ENCODE peak calls at places on chromosomes 4 and X, in eight cellular contexts. One of them, this sample, is unnamed.

GRCh38 chrX:152601848-152602616 is 35.7 kb upstream of the GABRQ start:
- DNase-seq in caudate nucleus: no peak
- DNase-seq in mucosa of gallbladder: no peak
- DNase-seq in heart right ventricle: no peak
- DNase-seq in naive thymus-derived CD4-positive, alpha-beta T cell: no peak
- DNase-seq in endothelial cell of umbilical vein: no peak
- DNase-seq in Caco-2: no peak
- DNase-seq in GM12865: peak; percentile 13
- DNase-seq in this sample: no peak

GRCh38 chr4:173171098-173171497 is 2.5 kb downstream of the GALNT7 start:
- DNase-seq in caudate nucleus: no peak
- DNase-seq in mucosa of gallbladder: no peak
- DNase-seq in heart right ventricle: no peak
- DNase-seq in naive thymus-derived CD4-positive, alpha-beta T cell: no peak
- DNase-seq in endothelial cell of umbilical vein: peak; percentile 46
- DNase-seq in Caco-2: no peak
- DNase-seq in GM12865: no peak
- DNase-seq in this sample: peak; percentile 58

GRCh38 chrX:137031517-137032377 is 2.0 kb downstream of the GPR101 start:
- DNase-seq in caudate nucleus: no peak
- DNase-seq in mucosa of gallbladder: no peak
- DNase-seq in heart right ventricle: peak; percentile 20
- DNase-seq in naive thymus-derived CD4-positive, alpha-beta T cell: peak; percentile 37
- DNase-seq in endothelial cell of umbilical vein: peak; percentile 7
- DNase-seq in Caco-2: no peak
- DNase-seq in GM12865: peak; percentile 69
- DNase-seq in this sample: peak; percentile 19

GRCh38 chrX:68090266-68090665 is 343.0 kb downstream of the OPHN1 start:
- DNase-seq in caudate nucleus: no peak
- DNase-seq in mucosa of gallbladder: no peak
- DNase-seq in heart right ventricle: no peak
- DNase-seq in naive thymus-derived CD4-positive, alpha-beta T cell: no peak
- DNase-seq in endothelial cell of umbilical vein: no peak
- DNase-seq in Caco-2: no peak
- DNase-seq in GM12865: no peak
- DNase-seq in this sample: no peak

GRCh38 chr4:101807351-101807750 is 16.8 kb downstream of the BANK1 start:
- DNase-seq in caudate nucleus: no peak
- DNase-seq in mucosa of gallbladder: no peak
- DNase-seq in heart right ventricle: no peak
- DNase-seq in naive thymus-derived CD4-positive, alpha-beta T cell: no peak
- DNase-seq in endothelial cell of umbilical vein: no peak
- DNase-seq in Caco-2: no peak
- DNase-seq in GM12865: no peak
- DNase-seq in this sample: no peak

GRCh38 chr4:175874290-175874689 is 62.2 kb upstream of the GPM6A start:
- DNase-seq in caudate nucleus: no peak
- DNase-seq in mucosa of gallbladder: no peak
- DNase-seq in heart right ventricle: no peak
- DNase-seq in naive thymus-derived CD4-positive, alpha-beta T cell: no peak
- DNase-seq in endothelial cell of umbilical vein: no peak
- DNase-seq in Caco-2: no peak
- DNase-seq in GM12865: no peak
- DNase-seq in this sample: no peak

GRCh38 chr4:101171747-101172146 is 175.6 kb downstream of the PPP3CA start:
- DNase-seq in caudate nucleus: no peak
- DNase-seq in mucosa of gallbladder: no peak
- DNase-seq in heart right ventricle: no peak
- DNase-seq in naive thymus-derived CD4-positive, alpha-beta T cell: no peak
- DNase-seq in endothelial cell of umbilical vein: peak; percentile 46
- DNase-seq in Caco-2: no peak
- DNase-seq in GM12865: no peak
- DNase-seq in this sample: no peak

GRCh38 chr4:80321776-80322175 is 13.8 kb upstream of the CFAP299 start:
- DNase-seq in caudate nucleus: no peak
- DNase-seq in mucosa of gallbladder: no peak
- DNase-seq in heart right ventricle: no peak
- DNase-seq in naive thymus-derived CD4-positive, alpha-beta T cell: no peak
- DNase-seq in endothelial cell of umbilical vein: no peak
- DNase-seq in Caco-2: no peak
- DNase-seq in GM12865: no peak
- DNase-seq in this sample: no peak

GRCh38 chrX:46597208-46597607 is 23.6 kb downstream of the CHST7 start:
- DNase-seq in caudate nucleus: no peak
- DNase-seq in mucosa of gallbladder: no peak
- DNase-seq in heart right ventricle: no peak
- DNase-seq in naive thymus-derived CD4-positive, alpha-beta T cell: no peak
- DNase-seq in endothelial cell of umbilical vein: no peak
- DNase-seq in Caco-2: no peak
- DNase-seq in GM12865: no peak
- DNase-seq in this sample: no peak

GRCh38 chr4:15765306-15765705 is 12.8 kb upstream of the CD38 start:
- DNase-seq in caudate nucleus: no peak
- DNase-seq in mucosa of gallbladder: no peak
- DNase-seq in heart right ventricle: no peak
- DNase-seq in naive thymus-derived CD4-positive, alpha-beta T cell: no peak
- DNase-seq in endothelial cell of umbilical vein: no peak
- DNase-seq in Caco-2: no peak
- DNase-seq in GM12865: no peak
- DNase-seq in this sample: peak; percentile 35

GRCh38 chrX:11185861-11186260 is 74.7 kb downstream of the HCCS start:
- DNase-seq in caudate nucleus: no peak
- DNase-seq in mucosa of gallbladder: no peak
- DNase-seq in heart right ventricle: no peak
- DNase-seq in naive thymus-derived CD4-positive, alpha-beta T cell: no peak
- DNase-seq in endothelial cell of umbilical vein: no peak
- DNase-seq in Caco-2: no peak
- DNase-seq in GM12865: no peak
- DNase-seq in this sample: no peak

GRCh38 chr4:156472624-156473023 is 499.0 kb downstream of the PDGFC start:
- DNase-seq in caudate nucleus: no peak
- DNase-seq in mucosa of gallbladder: no peak
- DNase-seq in heart right ventricle: no peak
- DNase-seq in naive thymus-derived CD4-positive, alpha-beta T cell: no peak
- DNase-seq in endothelial cell of umbilical vein: no peak
- DNase-seq in Caco-2: no peak
- DNase-seq in GM12865: peak; percentile 14
- DNase-seq in this sample: no peak

GRCh38 chr4:155008389-155008788 is 200.0 kb upstream of the NPY2R start:
- DNase-seq in caudate nucleus: no peak
- DNase-seq in mucosa of gallbladder: no peak
- DNase-seq in heart right ventricle: no peak
- DNase-seq in naive thymus-derived CD4-positive, alpha-beta T cell: no peak
- DNase-seq in endothelial cell of umbilical vein: no peak
- DNase-seq in Caco-2: no peak
- DNase-seq in GM12865: no peak
- DNase-seq in this sample: no peak

GRCh38 chrX:54808109-54808604 is 612 bp downstream of the MAGED2 start:
- DNase-seq in caudate nucleus: peak; percentile 67
- DNase-seq in mucosa of gallbladder: peak; percentile 51
- DNase-seq in heart right ventricle: peak; percentile 77
- DNase-seq in naive thymus-derived CD4-positive, alpha-beta T cell: no peak
- DNase-seq in endothelial cell of umbilical vein: peak; percentile 58
- DNase-seq in Caco-2: no peak
- DNase-seq in GM12865: no peak
- DNase-seq in this sample: no peak

GRCh38 chrX:136627381-136627780 is 20.6 kb upstream of the CD40LG start:
- DNase-seq in caudate nucleus: no peak
- DNase-seq in mucosa of gallbladder: no peak
- DNase-seq in heart right ventricle: no peak
- DNase-seq in naive thymus-derived CD4-positive, alpha-beta T cell: peak; percentile 25
- DNase-seq in endothelial cell of umbilical vein: no peak
- DNase-seq in Caco-2: no peak
- DNase-seq in GM12865: no peak
- DNase-seq in this sample: no peak

GRCh38 chrX:134975516-134975915 is 15.3 kb upstream of the SMIM10 start:
- DNase-seq in caudate nucleus: no peak
- DNase-seq in mucosa of gallbladder: no peak
- DNase-seq in heart right ventricle: no peak
- DNase-seq in naive thymus-derived CD4-positive, alpha-beta T cell: no peak
- DNase-seq in endothelial cell of umbilical vein: no peak
- DNase-seq in Caco-2: no peak
- DNase-seq in GM12865: no peak
- DNase-seq in this sample: no peak

GRCh38 chr4:143482753-143483362 is 30.6 kb upstream of the SMARCA5 start:
- DNase-seq in caudate nucleus: no peak
- DNase-seq in mucosa of gallbladder: peak; percentile 24
- DNase-seq in heart right ventricle: no peak
- DNase-seq in naive thymus-derived CD4-positive, alpha-beta T cell: no peak
- DNase-seq in endothelial cell of umbilical vein: peak; percentile 74
- DNase-seq in Caco-2: no peak
- DNase-seq in GM12865: peak; percentile 54
- DNase-seq in this sample: peak; percentile 77

GRCh38 chr4:26937567-26937966 is 76.9 kb downstream of the STIM2 start:
- DNase-seq in caudate nucleus: no peak
- DNase-seq in mucosa of gallbladder: no peak
- DNase-seq in heart right ventricle: no peak
- DNase-seq in naive thymus-derived CD4-positive, alpha-beta T cell: no peak
- DNase-seq in endothelial cell of umbilical vein: no peak
- DNase-seq in Caco-2: no peak
- DNase-seq in GM12865: no peak
- DNase-seq in this sample: no peak

GRCh38 chr4:138910201-138910913 is 105.2 kb upstream of the NOCT start:
- DNase-seq in caudate nucleus: no peak
- DNase-seq in mucosa of gallbladder: no peak
- DNase-seq in heart right ventricle: no peak
- DNase-seq in naive thymus-derived CD4-positive, alpha-beta T cell: no peak
- DNase-seq in endothelial cell of umbilical vein: no peak
- DNase-seq in Caco-2: no peak
- DNase-seq in GM12865: no peak
- DNase-seq in this sample: peak; percentile 17

GRCh38 chr4:57073559-57073958 is 36.6 kb downstream of the IGFBP7 start:
- DNase-seq in caudate nucleus: no peak
- DNase-seq in mucosa of gallbladder: no peak
- DNase-seq in heart right ventricle: no peak
- DNase-seq in naive thymus-derived CD4-positive, alpha-beta T cell: no peak
- DNase-seq in endothelial cell of umbilical vein: no peak
- DNase-seq in Caco-2: no peak
- DNase-seq in GM12865: no peak
- DNase-seq in this sample: no peak

GRCh38 chrX:101957174-101957573 is 25.3 kb upstream of the ZMAT1 start:
- DNase-seq in caudate nucleus: no peak
- DNase-seq in mucosa of gallbladder: no peak
- DNase-seq in heart right ventricle: no peak
- DNase-seq in naive thymus-derived CD4-positive, alpha-beta T cell: no peak
- DNase-seq in endothelial cell of umbilical vein: no peak
- DNase-seq in Caco-2: no peak
- DNase-seq in GM12865: no peak
- DNase-seq in this sample: no peak

GRCh38 chr4:133799916-133800315 is 401.7 kb downstream of the PABPC4L start:
- DNase-seq in caudate nucleus: no peak
- DNase-seq in mucosa of gallbladder: no peak
- DNase-seq in heart right ventricle: no peak
- DNase-seq in naive thymus-derived CD4-positive, alpha-beta T cell: no peak
- DNase-seq in endothelial cell of umbilical vein: no peak
- DNase-seq in Caco-2: no peak
- DNase-seq in GM12865: no peak
- DNase-seq in this sample: no peak

GRCh38 chr4:74284074-74284473 is 24.2 kb upstream of the EPGN start:
- DNase-seq in caudate nucleus: no peak
- DNase-seq in mucosa of gallbladder: no peak
- DNase-seq in heart right ventricle: no peak
- DNase-seq in naive thymus-derived CD4-positive, alpha-beta T cell: no peak
- DNase-seq in endothelial cell of umbilical vein: no peak
- DNase-seq in Caco-2: no peak
- DNase-seq in GM12865: no peak
- DNase-seq in this sample: peak; percentile 2

GRCh38 chrX:47078129-47079043 is at the start of gene RGN:
- DNase-seq in caudate nucleus: no peak
- DNase-seq in mucosa of gallbladder: no peak
- DNase-seq in heart right ventricle: peak; percentile 50
- DNase-seq in naive thymus-derived CD4-positive, alpha-beta T cell: no peak
- DNase-seq in endothelial cell of umbilical vein: no peak
- DNase-seq in Caco-2: peak; percentile 69
- DNase-seq in GM12865: no peak
- DNase-seq in this sample: no peak

GRCh38 chrX:153334654-153335295 is 822 bp downstream of the ZNF275 start:
- DNase-seq in caudate nucleus: no peak
- DNase-seq in mucosa of gallbladder: no peak
- DNase-seq in heart right ventricle: no peak
- DNase-seq in naive thymus-derived CD4-positive, alpha-beta T cell: no peak
- DNase-seq in endothelial cell of umbilical vein: no peak
- DNase-seq in Caco-2: no peak
- DNase-seq in GM12865: no peak
- DNase-seq in this sample: no peak

GRCh38 chrX:499870-500364 is 113.2 kb upstream of the PPP2R3B start:
- DNase-seq in caudate nucleus: no peak
- DNase-seq in mucosa of gallbladder: no peak
- DNase-seq in heart right ventricle: no peak
- DNase-seq in naive thymus-derived CD4-positive, alpha-beta T cell: no peak
- DNase-seq in endothelial cell of umbilical vein: no peak
- DNase-seq in Caco-2: no peak
- DNase-seq in GM12865: no peak
- DNase-seq in this sample: no peak

GRCh38 chr4:1072830-1073446 is 40.4 kb downstream of the RNF212 start:
- DNase-seq in caudate nucleus: peak; percentile 23
- DNase-seq in mucosa of gallbladder: peak; percentile 76
- DNase-seq in heart right ventricle: no peak
- DNase-seq in naive thymus-derived CD4-positive, alpha-beta T cell: peak; percentile 54
- DNase-seq in endothelial cell of umbilical vein: peak; percentile 79
- DNase-seq in Caco-2: peak; percentile 54
- DNase-seq in GM12865: peak; percentile 63
- DNase-seq in this sample: peak; percentile 76

GRCh38 chr4:24966076-24966475 is 53.2 kb upstream of the CCDC149 start:
- DNase-seq in caudate nucleus: no peak
- DNase-seq in mucosa of gallbladder: no peak
- DNase-seq in heart right ventricle: no peak
- DNase-seq in naive thymus-derived CD4-positive, alpha-beta T cell: no peak
- DNase-seq in endothelial cell of umbilical vein: no peak
- DNase-seq in Caco-2: no peak
- DNase-seq in GM12865: no peak
- DNase-seq in this sample: no peak

GRCh38 chr4:77248805-77249204 is 91.8 kb downstream of the CCNG2 start:
- DNase-seq in caudate nucleus: no peak
- DNase-seq in mucosa of gallbladder: peak; percentile 18
- DNase-seq in heart right ventricle: no peak
- DNase-seq in naive thymus-derived CD4-positive, alpha-beta T cell: no peak
- DNase-seq in endothelial cell of umbilical vein: no peak
- DNase-seq in Caco-2: no peak
- DNase-seq in GM12865: no peak
- DNase-seq in this sample: no peak

GRCh38 chr4:185654965-185655554 is 119.8 kb upstream of the PDLIM3 start:
- DNase-seq in caudate nucleus: no peak
- DNase-seq in mucosa of gallbladder: no peak
- DNase-seq in heart right ventricle: no peak
- DNase-seq in naive thymus-derived CD4-positive, alpha-beta T cell: no peak
- DNase-seq in endothelial cell of umbilical vein: no peak
- DNase-seq in Caco-2: no peak
- DNase-seq in GM12865: no peak
- DNase-seq in this sample: no peak

GRCh38 chr4:96602661-96603060 is 762.8 kb downstream of the PDHA2 start:
- DNase-seq in caudate nucleus: no peak
- DNase-seq in mucosa of gallbladder: no peak
- DNase-seq in heart right ventricle: no peak
- DNase-seq in naive thymus-derived CD4-positive, alpha-beta T cell: no peak
- DNase-seq in endothelial cell of umbilical vein: no peak
- DNase-seq in Caco-2: no peak
- DNase-seq in GM12865: no peak
- DNase-seq in this sample: no peak

GRCh38 chrX:65926095-65927019 is 113.5 kb downstream of the VSIG4 start:
- DNase-seq in caudate nucleus: no peak
- DNase-seq in mucosa of gallbladder: no peak
- DNase-seq in heart right ventricle: no peak
- DNase-seq in naive thymus-derived CD4-positive, alpha-beta T cell: peak; percentile 75
- DNase-seq in endothelial cell of umbilical vein: no peak
- DNase-seq in Caco-2: no peak
- DNase-seq in GM12865: peak; percentile 90
- DNase-seq in this sample: no peak

GRCh38 chr4:122836941-122837340 is 10.3 kb downstream of the FGF2 start:
- DNase-seq in caudate nucleus: no peak
- DNase-seq in mucosa of gallbladder: no peak
- DNase-seq in heart right ventricle: no peak
- DNase-seq in naive thymus-derived CD4-positive, alpha-beta T cell: no peak
- DNase-seq in endothelial cell of umbilical vein: peak; percentile 46
- DNase-seq in Caco-2: no peak
- DNase-seq in GM12865: no peak
- DNase-seq in this sample: peak; percentile 45

GRCh38 chr4:6672131-6672530 is 21.5 kb upstream of the S100P start:
- DNase-seq in caudate nucleus: no peak
- DNase-seq in mucosa of gallbladder: no peak
- DNase-seq in heart right ventricle: no peak
- DNase-seq in naive thymus-derived CD4-positive, alpha-beta T cell: no peak
- DNase-seq in endothelial cell of umbilical vein: no peak
- DNase-seq in Caco-2: no peak
- DNase-seq in GM12865: no peak
- DNase-seq in this sample: no peak